ENCODE peak calls at places on chromosomes 12 and 14, in four cellular contexts. D is fibroblast of lung; Z is CD8-positive, alpha-beta memory T cell; P is suprapubic skin. U is an unnamed sample.

GRCh38 chr14:52011557-52011956 is 22.2 kb downstream of the RTRAF start:
- DNase-seq in D (no peak), P (no peak), Z (no peak), U (no peak)

GRCh38 chr14:53432378-53432802 is 279.3 kb upstream of the DDHD1 start:
- DNase-seq in Z (no peak), D (peak; percentile 73), P (no peak), U (peak; percentile 54)

GRCh38 chr12:26274441-26275312 is 79.3 kb downstream of the SSPN start:
- DNase-seq in D (peak; percentile 98), P (peak; percentile 90), Z (no peak), U (no peak)

GRCh38 chr12:131499160-131499863 is 211.6 kb upstream of the SFSWAP start:
- DNase-seq in Z (no peak), P (no peak), D (no peak), U (no peak)

GRCh38 chr12:98418357-98419075 is 96.9 kb upstream of the TMPO start:
- DNase-seq in P (peak; percentile 96), Z (no peak), D (peak; percentile 95), U (no peak)

GRCh38 chr14:105483300-105484068 is 3.2 kb upstream of the CRIP1 start:
- DNase-seq in Z (peak; percentile 50), P (no peak), D (no peak), U (no peak)

GRCh38 chr12:21527451-21528180 is 1.5 kb downstream of the SPX start:
- DNase-seq in D (peak; percentile 49), P (no peak), Z (peak; percentile 65), U (no peak)

GRCh38 chr14:43116341-43116740 is 1390.7 kb downstream of the FSCB start:
- DNase-seq in D (no peak), P (no peak), Z (no peak), U (no peak)

GRCh38 chr14:102776761-102777710 is at the start of gene TRAF3:
- DNase-seq in P (no peak), Z (peak; percentile 92), D (peak; percentile 45), U (no peak)

GRCh38 chr12:14058717-14059116 is 77.3 kb upstream of the GRIN2B start:
- DNase-seq in P (no peak), D (no peak), Z (no peak), U (no peak)

GRCh38 chr14:44846232-44846824 is 115.4 kb downstream of the KLHL28 start:
- DNase-seq in D (peak; percentile 57), Z (no peak), P (no peak), U (peak; percentile 25)
- H3K4me3 ChIP-seq in D (no peak overlapping the region), Z (no peak overlapping the region), P (no peak overlapping the region), U (no peak overlapping the region)

GRCh38 chr12:88969127-88969526 is 383.2 kb downstream of the DUSP6 start:
- DNase-seq in P (no peak), Z (no peak), D (no peak), U (no peak)
- H3K27ac ChIP-seq in P (no peak overlapping the region), Z (no peak overlapping the region), D (no peak overlapping the region), U (no peak overlapping the region)

DNA sequence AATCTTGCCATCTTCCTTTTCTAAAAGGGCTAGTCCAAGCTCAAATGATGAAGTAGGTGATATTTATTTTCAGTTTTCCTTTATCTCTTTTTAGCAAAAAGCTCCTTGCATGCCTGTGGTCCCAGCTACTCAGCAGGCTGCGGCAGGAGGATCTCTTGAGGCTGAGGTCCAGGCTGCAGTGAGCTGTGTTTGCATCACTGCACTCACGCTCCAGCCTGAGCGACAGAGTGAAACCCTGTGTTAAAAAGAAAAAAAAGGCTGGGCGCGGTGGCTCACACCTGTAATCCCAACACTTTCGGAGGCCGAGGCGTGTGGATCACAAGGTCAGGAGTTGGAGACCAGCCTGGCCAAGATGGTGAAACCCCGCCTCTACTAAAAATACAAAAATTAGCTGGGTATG is 5.0 kb downstream of the TMEM116 start:
- DNase-seq in P (no peak), Z (no peak), D (no peak), U (no peak)
- H3K4me1 ChIP-seq in P (peaks cover 42% of the 10 kb centered on the region), Z (peaks cover 34% of the 10 kb centered on the region), D (peaks cover 7% of the 10 kb centered on the region), U (peaks cover 2% of the 10 kb centered on the region)

GRCh38 chr12:57234233-57234570 is 4.7 kb downstream of the SHMT2 start:
- DNase-seq in Z (no peak), D (no peak), P (no peak), U (no peak)

GRCh38 chr12:57233357-57234232 is 4.1 kb downstream of the SHMT2 start:
- DNase-seq in P (no peak), D (peak; percentile 76), Z (no peak), U (no peak)

GRCh38 chr12:57235012-57235727 is 5.7 kb downstream of the SHMT2 start:
- DNase-seq in D (peak; percentile 84), Z (no peak), P (no peak), U (no peak)

GRCh38 chr12:57235728-57236131 is 6.2 kb downstream of the SHMT2 start:
- DNase-seq in P (no peak), D (no peak), Z (no peak), U (no peak)

GRCh38 chr12:57234571-57235011 is 5.1 kb downstream of the SHMT2 start:
- DNase-seq in P (no peak), D (no peak), Z (no peak), U (no peak)
- H3K4me3 ChIP-seq in P (no peak overlapping the region), D (no peak overlapping the region), Z (no peak overlapping the region), U (no peak overlapping the region)

GRCh38 chr14:65421201-65421981 is 8.9 kb downstream of the FUT8 start:
- DNase-seq in D (no peak), Z (no peak), P (no peak), U (no peak)
- H3K27ac ChIP-seq in D (peak overlapping the region; percentile 22), Z (no peak overlapping the region), P (peak overlapping the region; percentile 58), U (no peak overlapping the region)

GRCh38 chr14:31766315-31766892 is 205.2 kb downstream of the NUBPL start:
- DNase-seq in D (no peak), Z (no peak), P (no peak), U (no peak)
- H3K4me1 ChIP-seq in D (no peaks in the 10 kb centered on the region), Z (no peaks in the 10 kb centered on the region), P (no peaks in the 10 kb centered on the region), U (no peaks in the 10 kb centered on the region)

GRCh38 chr14:24307575-24308341 is at the start of gene CIDEB:
- DNase-seq in D (peak; percentile 53), P (peak; percentile 86), Z (peak; percentile 71), U (no peak)

GRCh38 chr14:24310387-24310665 is 386 bp downstream of the LTB4R2 start:
- DNase-seq in Z (no peak), P (no peak), D (no peak), U (no peak)

GRCh38 chr14:24308342-24309124 is 756 bp upstream of the CIDEB start:
- DNase-seq in D (no peak), Z (no peak), P (no peak), U (no peak)

GRCh38 chr14:24310666-24311604 is at the start of gene LTB4R:
- DNase-seq in D (peak; percentile 77), Z (peak; percentile 82), P (peak; percentile 85), U (no peak)

DNA sequence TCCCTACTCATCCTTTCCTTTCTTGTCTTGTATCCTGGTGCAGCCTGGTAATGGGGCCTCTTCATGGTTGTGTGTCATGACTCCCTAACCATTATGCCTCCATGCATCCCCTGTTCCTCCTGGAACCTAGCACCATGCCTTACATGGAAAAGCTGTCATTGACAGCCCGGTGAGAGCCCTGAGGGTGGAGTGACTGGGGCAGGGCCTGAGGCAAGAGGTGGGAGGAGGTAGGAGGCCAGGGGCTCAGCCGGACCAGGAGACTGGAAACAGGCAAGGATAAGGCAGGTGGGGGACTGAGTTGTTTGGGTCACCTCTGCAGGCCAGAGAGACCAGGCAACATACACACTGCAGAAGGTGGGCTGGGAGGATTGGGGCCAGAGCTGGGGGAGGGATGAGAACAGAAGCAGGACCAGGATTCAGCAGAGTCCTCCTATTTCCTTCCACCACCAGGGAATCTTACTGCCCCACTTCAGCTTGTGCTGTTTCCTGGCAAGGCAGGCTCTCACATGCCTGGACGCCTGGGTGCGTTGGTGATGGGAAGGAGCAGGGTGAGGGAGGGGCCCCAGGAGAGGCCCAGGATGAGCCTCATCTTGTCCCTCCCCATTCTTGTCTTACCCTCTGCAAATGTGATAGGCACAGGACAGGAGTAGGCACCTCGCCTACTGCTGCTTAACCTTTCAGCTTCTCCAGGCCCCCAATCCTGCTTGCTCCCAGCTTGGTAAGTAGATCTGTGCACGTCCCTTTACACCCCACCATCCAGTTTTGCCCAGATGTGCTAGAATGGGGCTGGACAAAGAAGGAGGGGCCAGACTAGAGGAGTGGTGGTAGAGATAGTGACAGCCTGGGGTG is at the start of gene LTB4R2:
- DNase-seq in Z (no peak), D (no peak), P (no peak), U (no peak)
- H3K4me3 ChIP-seq in Z (peak within 1 kb of the TSS; percentile 58), D (no peak within 1 kb of the TSS), P (peak within 1 kb of the TSS; percentile 63), U (peak within 1 kb of the TSS; percentile 45)

U was measured in iPS DF 6.9.